ENCODE peak calls at places on chromosomes 2 and 18, in four cellular contexts. F is body of pancreas, O is fibroblast of the aortic adventitia, V is lower lobe of right lung. S is an unnamed sample.

GRCh38 chr2:1743396-1744150 is 742 bp downstream of the PXDN start:
- DNase-seq in F (no peak), O (peak; percentile 55), V (peak; percentile 44), S (peak; percentile 66)

GRCh38 chr2:106664669-106665068 is 177.5 kb downstream of the CD8B2 start:
- DNase-seq in F (no peak), O (no peak), V (no peak), S (no peak)

GRCh38 chr2:179861027-179861776 is at the start of gene ZNF385B:
- DNase-seq in F (peak; percentile 43), O (peak; percentile 18), V (peak; percentile 48), S (no peak)

GRCh38 chr2:227163998-227164744 is at the start of the genes COL4A3 and COL4A4:
- DNase-seq in F (peak; percentile 83), O (peak; percentile 18), V (peak; percentile 84), S (no peak)

GRCh38 chr2:133718688-133719201 is 150.5 kb upstream of the NCKAP5 start:
- DNase-seq in F (no peak), O (peak; percentile 88), V (no peak), S (peak; percentile 94)

GRCh38 chr18:39701839-39702238 is 2136.2 kb upstream of the CELF4 start:
- DNase-seq in F (no peak), O (no peak), V (no peak), S (no peak)

GRCh38 chr2:219511547-219512325 is 2.5 kb upstream of the ASIC4 start:
- DNase-seq in F (no peak), O (no peak), V (no peak), S (no peak)

GRCh38 chr2:38076710-38077430 is 919 bp upstream of the CYP1B1 start:
- DNase-seq in F (peak; percentile 63), O (peak; percentile 98), V (peak; percentile 90), S (peak; percentile 97)

GRCh38 chr2:15959331-15960153 is 19.2 kb downstream of the MYCN start:
- DNase-seq in F (no peak), O (no peak), V (no peak), S (no peak)

GRCh38 chr18:60198063-60198462 is 174.5 kb downstream of the MC4R start:
- DNase-seq in F (no peak), O (peak; percentile 16), V (no peak), S (peak; percentile 53)

GRCh38 chr2:6054394-6054732 is 362.2 kb downstream of the SOX11 start:
- DNase-seq in F (no peak), O (no peak), V (no peak), S (no peak)

GRCh38 chr2:67670704-67671300 is 273.7 kb downstream of the ETAA1 start:
- DNase-seq in F (no peak), O (no peak), V (no peak), S (no peak)

GRCh38 chr2:71243548-71244301 is 16.8 kb upstream of the PAIP2B start:
- DNase-seq in F (peak; percentile 42), O (no peak), V (no peak), S (no peak)

GRCh38 chr2:177909962-177910361 is 162.6 kb downstream of the PDE11A start:
- DNase-seq in F (no peak), O (no peak), V (no peak), S (no peak)

GRCh38 chr2:96927420-96928171 is 57.7 kb upstream of the SEMA4C start:
- DNase-seq in F (peak; percentile 33), O (no peak), V (peak; percentile 65), S (peak; percentile 38)

GRCh38 chr2:20365249-20365817 is 14.7 kb upstream of the PUM2 start:
- DNase-seq in F (no peak), O (peak; percentile 53), V (no peak), S (peak; percentile 67)

GRCh38 chr2:14363976-14364375 is 268.5 kb upstream of the LRATD1 start:
- DNase-seq in F (no peak), O (no peak), V (no peak), S (no peak)

GRCh38 chr18:41862921-41863320 is 92.1 kb upstream of the PIK3C3 start:
- DNase-seq in F (no peak), O (no peak), V (no peak), S (no peak)

GRCh38 chr2:230938516-230939065 is 13.5 kb upstream of the GPR55 start:
- DNase-seq in F (no peak), O (no peak), V (peak; percentile 30), S (no peak)

GRCh38 chr2:150441226-150441625 is 46.2 kb downstream of the RND3 start:
- DNase-seq in F (no peak), O (no peak), V (no peak), S (no peak)

GRCh38 chr18:45621068-45621511 is 5.8 kb downstream of the SLC14A2 start:
- DNase-seq in F (peak; percentile 24), O (peak; percentile 62), V (no peak), S (peak; percentile 51)

GRCh38 chr2:239826376-239826775 is 198.8 kb downstream of the NDUFA10 start:
- DNase-seq in F (no peak), O (no peak), V (no peak), S (no peak)

GRCh38 chr18:70289351-70290330 is 796 bp downstream of the SOCS6 start:
- DNase-seq in F (peak; percentile 52), O (peak; percentile 38), V (peak; percentile 62), S (peak; percentile 42)

GRCh38 chr2:128360711-128361110 is 42.0 kb upstream of the HS6ST1 start:
- DNase-seq in F (no peak), O (no peak), V (no peak), S (no peak)

GRCh38 chr18:35634376-35634775 is 52.8 kb downstream of the GALNT1 start:
- DNase-seq in F (no peak), O (no peak), V (no peak), S (peak; percentile 48)

GRCh38 chr2:109614715-109615636 is 812 bp downstream of the SOWAHC start:
- DNase-seq in F (peak; percentile 23), O (peak; percentile 28), V (peak; percentile 56), S (no peak)

GRCh38 chr2:115574667-115575066 is 1132.2 kb downstream of the DPP10 start:
- DNase-seq in F (no peak), O (no peak), V (no peak), S (no peak)

GRCh38 chr2:48530033-48530804 is at the start of gene STON1:
- DNase-seq in F (peak; percentile 45), O (peak; percentile 39), V (peak; percentile 50), S (peak; percentile 47)

GRCh38 chr18:64693756-64694155 is 544.9 kb upstream of the LINC00305 start:
- DNase-seq in F (no peak), O (no peak), V (no peak), S (no peak)

GRCh38 chr2:217258170-217258569 is 398.3 kb upstream of the TNP1 start:
- DNase-seq in F (no peak), O (no peak), V (no peak), S (no peak)

GRCh38 chr2:76633522-76633921 is 888.7 kb downstream of the LRRTM4 start:
- DNase-seq in F (no peak), O (no peak), V (no peak), S (no peak)

GRCh38 chr2:44940053-44940494 is 1.4 kb upstream of the SIX3 start:
- DNase-seq in F (no peak), O (no peak), V (no peak), S (no peak)

GRCh38 chr2:172640389-172640788 is 84.5 kb downstream of the PDK1 start:
- DNase-seq in F (no peak), O (peak; percentile 2), V (no peak), S (no peak)

GRCh38 chr2:165251361-165251760 is 12.1 kb downstream of the SCN2A start:
- DNase-seq in F (no peak), O (peak; percentile 7), V (no peak), S (no peak)

GRCh38 chr2:42092084-42092996 is 44.5 kb downstream of the PKDCC start:
- DNase-seq in F (peak; percentile 57), O (peak; percentile 36), V (no peak), S (peak; percentile 24)

DNA sequence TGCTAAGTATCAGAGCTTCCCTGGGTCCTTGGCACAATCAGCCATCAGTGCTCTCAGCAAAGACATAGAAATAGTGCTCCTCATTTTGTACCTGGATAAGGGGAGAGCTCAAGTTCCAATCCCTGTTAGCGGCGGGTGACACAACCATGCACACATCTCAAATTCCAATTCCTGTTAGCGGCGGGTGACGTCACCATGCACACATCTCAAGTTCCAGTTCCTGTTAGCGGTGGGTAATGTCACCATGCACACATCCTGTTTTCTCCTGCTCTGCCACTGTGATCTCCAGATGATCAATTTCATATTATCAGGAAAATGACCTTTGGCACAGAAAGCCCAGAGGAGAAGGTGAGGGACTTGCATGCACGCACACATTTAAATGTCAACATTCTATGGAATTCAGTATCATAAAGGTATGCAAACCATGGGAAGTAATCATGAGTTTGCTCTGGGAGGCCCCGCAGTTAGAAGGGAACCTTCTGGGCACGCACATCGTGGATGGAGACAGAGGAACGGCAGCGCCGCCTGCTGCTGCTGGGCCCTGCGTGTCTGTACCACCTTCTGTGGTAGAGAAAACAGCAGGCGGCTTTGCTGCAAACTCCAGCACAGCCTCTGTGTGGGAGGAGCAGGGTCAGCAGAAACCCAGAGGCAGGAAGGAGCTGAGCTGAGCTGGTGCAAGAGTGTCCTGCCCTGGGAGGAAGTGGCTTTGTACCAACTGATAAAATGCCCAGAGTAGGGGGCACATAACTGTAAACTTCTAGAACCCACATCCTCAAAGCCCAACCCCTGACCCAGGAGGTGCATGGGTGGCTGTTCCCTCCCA is 77.8 kb downstream of the MBP start:
- DNase-seq in F (peak; percentile 69), O (peak; percentile 92), V (peak; percentile 92), S (peak; percentile 81)
- TF ChIP-seq CTCF in F (peak; percentile 30), O (peak; percentile 89), V (peak; percentile 73), S (peak; percentile 79)

DNA sequence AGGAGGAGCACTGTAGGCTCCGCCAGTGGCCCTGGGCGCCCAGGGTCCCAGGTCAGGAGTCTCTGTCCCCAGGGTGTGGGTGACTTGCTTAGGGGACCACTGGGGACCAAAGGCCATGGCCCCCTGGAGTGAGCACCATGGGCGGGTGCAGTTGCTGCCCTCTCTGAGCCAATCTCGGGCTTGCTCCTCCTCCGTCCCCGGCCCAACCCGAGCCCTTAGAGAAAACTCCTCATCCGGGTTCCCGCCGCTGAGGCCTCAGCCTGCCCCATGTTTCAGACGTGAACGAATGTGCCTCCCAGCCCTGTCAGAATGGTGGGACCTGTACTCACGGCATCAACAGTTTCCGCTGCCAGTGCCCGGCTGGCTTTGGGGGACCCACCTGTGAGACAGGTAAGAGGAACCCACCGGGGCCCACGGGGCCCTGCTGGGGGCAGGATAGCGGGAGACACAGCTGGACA is 38.6 kb downstream of the SNED1 start:
- DNase-seq in F (no peak), O (no peak), V (no peak), S (no peak)
- H3K4me3 ChIP-seq in F (no peak overlapping the region), O (no peak overlapping the region), V (peak overlapping the region; percentile 46), S (no peak overlapping the region)

DNA sequence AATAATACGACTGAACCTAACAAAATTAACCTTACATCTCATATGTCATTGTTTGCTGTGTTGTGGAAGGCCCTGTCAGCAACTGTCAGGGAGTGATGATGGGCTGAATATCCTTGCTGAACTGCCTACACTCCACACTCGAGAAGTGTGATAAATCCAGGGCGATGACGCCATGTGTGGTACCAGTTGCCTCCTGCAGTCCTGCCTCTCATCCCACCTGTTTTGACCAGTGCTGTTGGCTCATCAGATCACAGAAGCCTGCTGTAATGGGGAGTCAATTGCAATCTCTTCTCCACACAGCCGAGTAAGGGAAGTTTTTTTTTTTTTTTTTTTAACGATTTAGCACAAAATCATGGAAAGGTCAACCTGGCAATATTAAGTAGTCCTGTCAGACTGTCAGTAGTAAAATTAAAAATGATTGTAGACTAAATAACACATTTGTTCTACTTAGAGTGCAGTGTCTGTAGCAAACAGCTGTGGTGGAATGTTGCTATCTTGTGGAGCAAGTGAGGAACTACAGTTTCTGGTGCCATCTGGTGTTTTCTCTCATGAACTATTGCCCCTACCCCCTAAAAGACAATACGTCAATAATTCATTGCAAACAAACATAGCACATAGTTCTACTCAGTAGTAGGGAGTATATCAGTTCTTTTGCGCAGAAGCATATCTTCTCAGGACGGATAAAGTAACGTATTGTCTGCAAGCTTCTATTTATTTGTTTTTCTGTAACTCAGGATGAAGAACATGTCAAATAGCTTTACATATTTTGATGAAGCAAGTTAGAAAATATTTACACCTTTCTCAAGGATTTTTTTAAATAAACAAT is 347.6 kb downstream of the CTNNA2 start:
- DNase-seq in F (peak; percentile 17), O (peak; percentile 1), V (no peak), S (peak; percentile 29)
- TF ChIP-seq CTCF in F (peak; percentile 59), O (peak; percentile 27), V (peak; percentile 25), S (peak; percentile 75)

GRCh38 chr2:66577331-66578041 is 142.6 kb downstream of the MEIS1 start:
- DNase-seq in F (peak; percentile 63), O (peak; percentile 62), V (no peak), S (no peak)
- H3K4me3 ChIP-seq in F (peak overlapping the region; percentile 15), O (peak overlapping the region; percentile 59), V (peak overlapping the region; percentile 56), S (peak overlapping the region; percentile 69)